ENCODE peak calls at places on chromosome 22, in seven cellular contexts. D is HepG2, H is right cardiac atrium, A is heart left ventricle, S is mucosa of descending colon, N is fibroblast of lung, M is pancreas. Z is an unnamed sample. For H3K4me1, the result is how much of the 10 kb centered on the place peaks cover.

GRCh38 chr22:47610766-47611165 is 848.3 kb downstream of the TBC1D22A start:
- DNase-seq in M (no peak), H (no peak), D (no peak), A (peak), S (no peak), N (no peak), Z (no peak)

GRCh38 chr22:20811171-20811570 is 37.3 kb downstream of the SERPIND1 start:
- DNase-seq in M (no peak), S (no peak), A (no peak), H (no peak), D (no peak), N (no peak), Z (no peak)

GRCh38 chr22:46661221-46661851 is 41.1 kb downstream of the GRAMD4 start:
- DNase-seq in A (peak), N (peak), M (no peak), H (peak), S (no peak), D (no peak), Z (no peak)

GRCh38 chr22:20430641-20431519 is 6.7 kb downstream of the SCARF2 start:
- DNase-seq in N (peak), S (peak), A (no peak), H (no peak), D (no peak), M (peak), Z (no peak)

GRCh38 chr22:32776800-32777199 is 24.7 kb upstream of the TIMP3 start:
- DNase-seq in M (peak), N (no peak), H (no peak), S (no peak), D (no peak), A (no peak), Z (no peak)

GRCh38 chr22:19958083-19959042 is 16.7 kb upstream of the TXNRD2 start:
- DNase-seq in M (no peak), N (peak), D (no peak), H (no peak), S (peak), A (no peak), Z (no peak)

GRCh38 chr22:19932367-19933206 is 9.0 kb upstream of the COMT start:
- DNase-seq in N (no peak), M (no peak), S (no peak), D (no peak), H (no peak), A (no peak), Z (no peak)

GRCh38 chr22:43183496-43184263 is 3.3 kb downstream of the TTLL12 start:
- DNase-seq in A (no peak), M (no peak), D (peak), N (peak), S (no peak), H (no peak), Z (no peak)

GRCh38 chr22:27413702-27414101 is 387.9 kb downstream of the MN1 start:
- DNase-seq in S (no peak), D (no peak), M (no peak), N (no peak), H (no peak), A (no peak), Z (no peak)

GRCh38 chr22:43110927-43111623 is 525 bp downstream of the BIK start:
- DNase-seq in S (peak), D (no peak), H (no peak), A (no peak), N (no peak), M (peak), Z (no peak)

GRCh38 chr22:32336185-32336603 is 21.5 kb upstream of the RFPL3 start:
- DNase-seq in S (no peak), N (peak), H (no peak), D (no peak), M (no peak), A (no peak), Z (no peak)

GRCh38 chr22:21069375-21069774 is 23.6 kb downstream of the LRRC74B start:
- DNase-seq in M (no peak), N (no peak), A (no peak), S (no peak), H (no peak), D (no peak), Z (no peak)

GRCh38 chr22:21642584-21643448 is 714 bp downstream of the SDF2L1 start:
- DNase-seq in N (peak), A (peak), M (peak), S (peak), H (no peak), D (peak), Z (no peak)

GRCh38 chr22:20139391-20140106 is 7.9 kb downstream of the ZDHHC8 start:
- DNase-seq in H (no peak), M (no peak), N (no peak), S (no peak), A (no peak), D (no peak), Z (no peak)

GRCh38 chr22:20455709-20456063 is 18.1 kb upstream of the SCARF2 start:
- DNase-seq in A (no peak), S (no peak), H (no peak), D (no peak), M (no peak), N (peak), Z (no peak)

DNA sequence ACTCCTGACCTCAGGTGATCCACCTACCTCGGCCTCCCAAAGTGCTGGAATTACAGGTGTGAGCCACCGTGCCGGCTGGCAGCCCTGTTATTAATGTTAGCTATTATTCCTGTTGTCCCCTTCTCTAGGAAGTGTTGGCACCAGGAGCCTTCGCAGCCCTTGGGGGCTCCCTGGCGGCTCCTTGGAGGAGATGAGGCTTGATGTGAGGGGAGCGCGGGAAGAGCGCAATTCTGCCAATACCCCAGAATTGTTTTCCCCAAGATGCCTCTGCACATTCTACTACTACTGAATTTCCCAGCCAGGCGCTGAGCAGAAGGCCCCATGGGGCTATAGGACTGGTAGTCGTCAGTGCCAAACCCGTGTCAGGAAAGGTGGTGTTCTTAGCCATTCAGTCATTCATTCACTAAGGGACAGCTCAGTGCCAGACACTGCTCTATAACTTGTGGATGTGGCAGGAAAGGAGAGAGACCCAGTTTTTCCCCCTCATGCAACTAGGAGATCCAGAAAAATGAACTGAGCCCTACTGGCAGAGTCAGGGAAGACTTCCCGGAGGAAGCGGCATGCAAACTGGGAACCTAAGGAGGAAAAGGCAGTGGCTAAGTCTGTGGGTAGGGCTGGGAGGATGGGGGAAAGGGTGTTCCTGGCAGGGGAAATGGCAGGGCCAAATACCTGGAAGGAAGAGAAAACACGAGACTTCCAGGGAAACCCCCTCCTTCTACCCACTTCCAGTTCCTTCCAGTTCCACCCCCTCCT is 3.5 kb downstream of the FBLN1 start:
- DNase-seq in M (no peak), S (no peak), H (peak), N (no peak), A (no peak), D (no peak), Z (no peak)
- H3K4me3 ChIP-seq in M (no peak), S (no peak), H (no peak), N (no peak), A (peak), D (no peak), Z (no peak)

GRCh38 chr22:40261783-40262182 is 84.1 kb downstream of the TNRC6B start:
- DNase-seq in D (no peak), S (no peak), H (no peak), N (no peak), M (no peak), A (no peak), Z (no peak)
- H3K4me1 ChIP-seq in D (under half), S (under half), H (under half), N (under half), M (under half), A (under half), Z (under half)

GRCh38 chr22:22857607-22858558 is 29.7 kb upstream of the IGLL5 start:
- DNase-seq in N (no peak), A (no peak), M (no peak), H (no peak), D (no peak), S (no peak), Z (no peak)
- H3K4me3 ChIP-seq in N (no peak), A (no peak), M (no peak), H (no peak), D (no peak), S (no peak), Z (no peak)

GRCh38 chr22:37804502-37804885 is 3.2 kb upstream of the GCAT start:
- DNase-seq in A (no peak), H (no peak), M (peak), S (peak), D (no peak), N (no peak), Z (peak)

GRCh38 chr22:37803636-37804371 is 3.9 kb upstream of the GCAT start:
- DNase-seq in D (no peak), S (peak), M (peak), A (no peak), H (no peak), N (no peak), Z (no peak)

GRCh38 chr22:37802310-37803194 is 5.2 kb upstream of the GCAT start:
- DNase-seq in N (peak), A (peak), D (peak), H (peak), S (peak), M (peak), Z (peak)

GRCh38 chr22:37801946-37802309 is 5.8 kb upstream of the GCAT start:
- DNase-seq in N (no peak), S (no peak), D (no peak), A (no peak), H (no peak), M (no peak), Z (no peak)

DNA sequence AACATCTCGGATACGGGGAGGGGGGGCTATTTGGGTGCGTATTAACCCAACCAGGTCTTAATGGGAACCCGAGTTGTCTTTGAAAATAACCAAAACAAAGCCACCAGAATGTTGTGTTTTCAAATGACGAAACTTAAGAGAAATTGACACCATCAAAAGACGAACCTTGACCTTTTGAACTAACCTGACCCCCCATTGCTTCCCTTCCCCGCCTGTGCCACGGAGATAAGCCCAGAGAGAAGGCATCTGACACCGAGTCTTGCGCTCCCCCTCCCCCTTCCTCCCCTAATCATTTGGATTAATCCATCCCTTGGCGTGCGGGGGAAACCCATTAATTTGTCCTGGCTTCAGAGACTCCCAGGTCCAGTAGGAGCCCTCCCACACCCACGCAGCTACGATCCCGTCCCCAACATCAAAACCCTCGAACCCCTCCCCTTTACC is 4.5 kb upstream of the GCAT start:
- DNase-seq in H (no peak), A (no peak), M (no peak), N (no peak), D (peak), S (no peak), Z (no peak)
- H3K4me1 ChIP-seq in H (under half), A (under half), M (under half), N (under half), D (under half), S (under half), Z (under half)

GRCh38 chr22:45227645-45228400 is 12.9 kb downstream of the KIAA0930 start:
- DNase-seq in A (peak), N (no peak), M (no peak), H (peak), D (no peak), S (peak), Z (no peak)
- H3K4me3 ChIP-seq in A (no peak), N (no peak), M (no peak), H (no peak), D (no peak), S (no peak), Z (no peak)

DNA sequence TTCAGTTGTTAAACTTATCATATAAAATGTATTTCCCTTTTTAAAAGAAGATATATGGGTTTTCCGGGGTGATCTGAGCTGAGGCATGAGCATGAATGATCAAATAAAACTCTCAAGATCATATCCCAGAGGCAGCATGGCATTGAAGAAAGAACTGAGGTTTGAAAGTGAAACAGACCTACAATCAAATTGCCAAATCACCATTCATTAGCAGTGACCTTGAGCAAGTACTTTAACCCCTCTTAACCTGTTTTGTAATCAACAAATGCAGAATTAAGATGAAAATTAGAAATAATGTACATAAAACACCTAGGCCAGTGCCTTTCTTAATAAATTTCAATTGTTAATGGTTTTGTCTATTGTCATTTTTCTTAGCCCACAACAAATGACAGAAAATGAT is 116.0 kb downstream of the RBFOX2 start:
- DNase-seq in S (no peak), A (no peak), M (no peak), H (no peak), D (no peak), N (no peak), Z (no peak)
- H3K4me1 ChIP-seq in S (under half), A (half or more), M (under half), H (under half), D (under half), N (under half), Z (under half)

GRCh38 chr22:30205281-30206115 is 41.1 kb downstream of the LIF start:
- DNase-seq in A (peak), D (peak), N (peak), H (peak), S (no peak), M (peak), Z (no peak)
- H3K4me3 ChIP-seq in A (peak), D (no peak), N (no peak), H (no peak), S (no peak), M (no peak), Z (no peak)

DNA sequence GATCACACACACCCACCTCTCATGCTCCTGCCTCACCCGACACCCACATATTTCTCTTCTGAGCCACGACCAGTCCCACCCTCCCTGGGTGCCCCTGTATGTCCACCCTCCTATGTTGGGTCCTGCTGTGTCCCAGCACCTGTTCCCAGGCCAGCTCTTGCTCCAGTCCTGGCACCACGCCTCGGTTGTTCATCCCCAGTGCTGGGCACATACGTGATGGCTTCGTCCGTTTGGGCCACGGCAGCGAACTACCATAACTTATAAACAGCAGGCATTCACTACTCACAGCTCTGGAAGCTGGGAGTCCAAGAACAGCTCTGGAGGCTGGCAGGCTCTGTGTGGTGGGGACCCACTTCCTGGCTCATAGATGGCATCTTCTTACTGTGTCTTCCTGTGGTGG is 116.9 kb downstream of the BRD1 start:
- DNase-seq in S (no peak), N (no peak), H (no peak), D (no peak), A (no peak), M (no peak), Z (no peak)
- H3K4me1 ChIP-seq in S (under half), N (under half), H (under half), D (under half), A (under half), M (under half), Z (under half)

GRCh38 chr22:50249382-50250248 is 1.4 kb downstream of the HDAC10 start:
- DNase-seq in H (peak), S (peak), D (no peak), N (no peak), A (no peak), M (no peak), Z (peak)
- H3K4me3 ChIP-seq in H (no peak), S (no peak), D (peak), N (peak), A (peak), M (no peak), Z (no peak)

DNA sequence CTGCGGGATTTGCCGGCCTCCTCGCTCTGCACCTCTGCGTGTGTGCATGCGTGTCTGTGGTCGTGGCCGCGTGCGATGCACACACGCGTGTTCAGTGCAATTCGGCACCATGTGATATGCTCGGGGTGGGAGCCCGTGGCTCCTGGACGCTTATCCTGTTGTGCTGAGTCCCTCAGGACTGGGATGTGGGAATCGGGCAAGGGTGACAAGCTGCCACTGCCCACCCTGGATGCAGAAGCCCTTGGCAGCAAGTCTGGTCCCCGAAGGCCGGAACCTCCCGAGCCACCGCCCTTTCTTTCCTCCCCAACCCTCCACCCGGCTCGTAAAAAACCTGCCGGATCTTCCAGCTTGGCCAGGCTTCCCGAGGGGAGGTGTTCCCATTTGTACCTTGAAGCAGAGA is 128.2 kb downstream of the PHF21B start:
- DNase-seq in S (no peak), D (no peak), H (no peak), N (no peak), M (no peak), A (no peak), Z (no peak)
- H3K4me1 ChIP-seq in S (under half), D (under half), H (under half), N (under half), M (under half), A (under half), Z (under half)